ENCODE peak calls at places on chromosome 2, in four cellular contexts. L, E, B and Z are unnamed samples.
A peak's percentile ranks its signal among the peaks of the same experiment; 100 is the strongest.

GRCh38 chr2:105287692-105288091 is 41.8 kb downstream of the TGFBRAP1 start:
- DNase-seq in L (peak; percentile 15), E (peak; percentile 44), B (no peak), Z (peak; percentile 43)

GRCh38 chr2:21194147-21194546 is 70.4 kb downstream of the TDRD15 start:
- DNase-seq in L (no peak), E (no peak), B (no peak), Z (no peak)

GRCh38 chr2:101474752-101475384 is at the start of gene RFX8:
- DNase-seq in L (peak; percentile 41), E (no peak), B (no peak), Z (no peak)

GRCh38 chr2:48266698-48267097 is 263.3 kb upstream of the STON1 start:
- DNase-seq in L (no peak), E (no peak), B (no peak), Z (no peak)

GRCh38 chr2:128322651-128323491 is 4.2 kb upstream of the HS6ST1 start:
- DNase-seq in L (no peak), E (no peak), B (no peak), Z (no peak)

GRCh38 chr2:101899871-101900270 is 91.9 kb upstream of the IL1R2 start:
- DNase-seq in L (no peak), E (no peak), B (no peak), Z (no peak)

GRCh38 chr2:137192366-137193315 is 427.3 kb downstream of the THSD7B start:
- DNase-seq in L (no peak), E (no peak), B (no peak), Z (no peak)

GRCh38 chr2:150282821-150283309 is 204.6 kb downstream of the RND3 start:
- DNase-seq in L (no peak), E (no peak), B (no peak), Z (no peak)

GRCh38 chr2:127951031-127951430 is 65.3 kb upstream of the AMMECR1L start:
- DNase-seq in L (no peak), E (no peak), B (no peak), Z (no peak)

GRCh38 chr2:233360771-233361176 is 6.5 kb downstream of the DGKD start:
- DNase-seq in L (no peak), E (no peak), B (no peak), Z (no peak)